ENCODE peak calls at places on chromosomes 5 and 9, in four cellular contexts. A, J, L and B are unnamed samples.

GRCh38 chr5:119360905-119361605 is 5.2 kb downstream of the TNFAIP8 start:
- DNase-seq in J (no peak), L (no peak), A (no peak), B (no peak)

GRCh38 chr9:71911908-71912325 is 478 bp downstream of the C9orf85 start:
- DNase-seq in J (no peak), A (no peak), L (no peak), B (no peak)

GRCh38 chr9:111316796-111317195 is 13.2 kb downstream of the OR2K2 start:
- DNase-seq in J (no peak), A (no peak), L (no peak), B (no peak)

GRCh38 chr9:135076143-135076875 is 11.2 kb upstream of the OLFM1 start:
- DNase-seq in L (no peak), J (no peak), A (no peak), B (no peak)

GRCh38 chr9:132238992-132239391 is 77.1 kb downstream of the NTNG2 start:
- DNase-seq in L (no peak), J (no peak), A (no peak), B (no peak)

GRCh38 chr5:78300464-78301045 is 6.1 kb upstream of the AP3B1 start:
- DNase-seq in J (no peak), A (no peak), L (peak; percentile 24), B (no peak)

GRCh38 chr9:110591526-110591925 is 12.0 kb upstream of the SVEP1 start:
- DNase-seq in J (no peak), L (no peak), A (no peak), B (no peak)

GRCh38 chr9:107732781-107733529 is 243.4 kb upstream of the KLF4 start:
- DNase-seq in A (no peak), J (peak; percentile 82), L (no peak), B (no peak)

GRCh38 chr5:175059687-175060194 is 335.4 kb downstream of the MSX2 start:
- DNase-seq in L (peak; percentile 92), J (peak; percentile 76), A (peak; percentile 76), B (no peak)

GRCh38 chr5:169895876-169896275 is 84.4 kb downstream of the INSYN2B start:
- DNase-seq in J (peak; percentile 49), L (no peak), A (no peak), B (no peak)

GRCh38 chr9:77977210-77977611 is 54.4 kb downstream of the GNAQ start:
- DNase-seq in L (peak; percentile 85), A (peak; percentile 16), J (peak; percentile 74), B (peak; percentile 15)

GRCh38 chr9:33429256-33430080 is 17.9 kb downstream of the AQP3 start:
- DNase-seq in A (no peak), J (no peak), L (no peak), B (no peak)

GRCh38 chr9:135219676-135220600 is 132.5 kb downstream of the OLFM1 start:
- DNase-seq in L (no peak), A (no peak), J (peak; percentile 23), B (no peak)

GRCh38 chr9:89877051-89878002 is 272.5 kb downstream of the GADD45G start:
- DNase-seq in J (no peak), A (no peak), L (no peak), B (no peak)

GRCh38 chr5:141521244-141521781 is 32.4 kb downstream of the PCDHGC5 start:
- DNase-seq in L (no peak), A (peak; percentile 74), J (no peak), B (no peak)

GRCh38 chr5:141522301-141522700 is 33.4 kb downstream of the PCDHGC5 start:
- DNase-seq in L (no peak), J (no peak), A (no peak), B (no peak)

GRCh38 chr5:141525659-141526058 is 36.8 kb downstream of the PCDHGC5 start:
- DNase-seq in J (no peak), L (no peak), A (no peak), B (no peak)

GRCh38 chr5:141524604-141525597 is 36.0 kb downstream of the PCDHGC5 start:
- DNase-seq in A (peak; percentile 92), L (peak; percentile 100), J (peak; percentile 86), B (peak; percentile 46)

GRCh38 chr5:141523991-141524390 is 35.1 kb downstream of the PCDHGC5 start:
- DNase-seq in L (no peak), J (no peak), A (no peak), B (no peak)
- H3K27ac ChIP-seq in L (no peak overlapping the region), J (peak overlapping the region; percentile 29), A (no peak overlapping the region), B (no peak overlapping the region)

GRCh38 chr5:5071554-5071953 is 68.6 kb upstream of the ADAMTS16 start:
- DNase-seq in J (no peak), L (no peak), A (no peak), B (no peak)

GRCh38 chr5:5065472-5065871 is 74.7 kb upstream of the ADAMTS16 start:
- DNase-seq in J (no peak), A (no peak), L (no peak), B (no peak)

GRCh38 chr5:5066276-5067186 is 73.6 kb upstream of the ADAMTS16 start:
- DNase-seq in L (no peak), J (no peak), A (no peak), B (no peak)

DNA sequence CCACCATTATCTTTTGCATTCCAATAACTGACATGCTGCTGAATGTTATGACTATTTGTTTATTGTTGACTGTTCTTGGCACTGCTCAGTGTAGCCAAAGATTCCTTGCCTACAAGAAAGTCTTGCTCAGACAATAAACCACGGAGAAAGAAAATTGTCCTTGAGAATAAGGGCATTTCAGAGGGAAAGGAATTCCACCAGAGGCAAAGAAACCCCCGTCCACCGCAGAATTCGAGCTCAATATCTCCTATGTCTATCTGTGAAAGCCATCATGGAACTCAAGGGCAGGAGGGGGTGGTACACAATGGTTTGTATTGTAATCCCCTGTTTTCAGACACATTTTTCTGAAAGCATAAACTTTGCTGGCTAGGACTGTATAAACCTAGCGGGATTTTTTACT is 70.3 kb upstream of the ADAMTS16 start:
- DNase-seq in J (no peak), L (no peak), A (no peak), B (no peak)
- H3K27ac ChIP-seq in J (no peak overlapping the region), L (no peak overlapping the region), A (no peak overlapping the region), B (no peak overlapping the region)

GRCh38 chr5:80600943-80601693 is 31.0 kb upstream of the ANKRD34B start:
- DNase-seq in J (no peak), A (no peak), L (no peak), B (no peak)
- H3K27ac ChIP-seq in J (no peak overlapping the region), A (no peak overlapping the region), L (no peak overlapping the region), B (no peak overlapping the region)

GRCh38 chr9:136576269-136576626 is 30.4 kb upstream of the NOTCH1 start:
- DNase-seq in J (peak; percentile 83), L (no peak), A (peak; percentile 66), B (no peak)
- H3K27ac ChIP-seq in J (no peak overlapping the region), L (no peak overlapping the region), A (peak overlapping the region; percentile 1), B (no peak overlapping the region)

DNA sequence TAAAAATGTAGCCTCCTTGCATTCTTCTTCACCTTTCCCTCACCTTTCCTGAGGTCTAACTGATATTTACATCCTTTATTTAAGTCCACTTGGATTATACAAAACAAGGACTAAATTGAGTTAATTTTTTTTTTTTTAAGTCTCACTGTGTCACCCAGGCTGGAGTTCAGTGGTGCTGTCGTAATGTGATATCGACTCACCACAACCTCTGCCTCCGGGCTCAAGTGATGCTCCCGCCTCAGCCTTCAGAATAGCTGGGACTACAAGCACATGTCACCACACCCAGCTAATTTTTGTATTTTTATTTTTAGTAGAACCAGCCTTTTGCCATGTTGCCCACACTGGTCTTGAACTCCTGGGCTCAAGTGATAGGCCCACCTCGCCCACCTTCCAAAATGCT is 195.3 kb downstream of the BNC2 start:
- DNase-seq in L (no peak), A (no peak), J (no peak), B (no peak)
- H3K27ac ChIP-seq in L (no peak overlapping the region), A (no peak overlapping the region), J (no peak overlapping the region), B (no peak overlapping the region)

DNA sequence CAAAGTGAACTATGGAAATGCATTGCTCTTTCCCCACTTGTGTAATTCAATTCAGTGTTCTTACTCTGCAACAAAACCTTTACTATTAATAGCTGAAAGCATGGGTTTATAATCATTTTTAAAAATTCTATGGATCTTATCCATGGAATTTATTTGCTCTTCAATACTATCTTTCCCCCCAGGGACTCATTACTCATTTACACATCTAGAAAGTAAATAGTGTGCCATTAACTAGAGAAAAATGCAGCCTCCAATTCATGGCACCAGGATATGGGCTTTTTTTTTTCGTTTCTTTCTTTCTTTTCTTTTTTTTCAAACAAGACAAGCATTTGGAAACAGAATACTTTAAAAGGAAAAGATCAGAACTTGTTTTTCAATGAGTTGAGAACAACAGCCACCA is 172.4 kb upstream of the ANKRD55 start:
- DNase-seq in A (no peak), J (no peak), L (no peak), B (no peak)
- H3K27ac ChIP-seq in A (no peak overlapping the region), J (no peak overlapping the region), L (no peak overlapping the region), B (no peak overlapping the region)

GRCh38 chr9:129798973-129799372 is 4.0 kb upstream of the TOR1B start:
- DNase-seq in J (no peak), A (no peak), L (no peak), B (no peak)

GRCh38 chr9:129803679-129804065 is 688 bp downstream of the TOR1B start:
- DNase-seq in A (no peak), L (no peak), J (no peak), B (no peak)

GRCh38 chr9:129806126-129806525 is 3.1 kb downstream of the TOR1B start:
- DNase-seq in J (no peak), A (no peak), L (no peak), B (no peak)

GRCh38 chr9:129801504-129801903 is 1.5 kb upstream of the TOR1B start:
- DNase-seq in A (no peak), J (no peak), L (peak; percentile 55), B (no peak)

GRCh38 chr9:129802833-129803678 is at the start of gene TOR1B:
- DNase-seq in L (peak; percentile 98), J (peak; percentile 96), A (peak; percentile 55), B (peak; percentile 92)
- H3K27ac ChIP-seq in L (peak within 1 kb of the TSS; percentile 34), J (no peak within 1 kb of the TSS), A (peak within 1 kb of the TSS; percentile 78), B (peak within 1 kb of the TSS; percentile 83)

GRCh38 chr9:124725068-124725452 is 46.1 kb downstream of the NR6A1 start:
- DNase-seq in A (no peak), L (no peak), J (no peak), B (no peak)
- H3K27ac ChIP-seq in A (no peak overlapping the region), L (peak overlapping the region; percentile 24), J (no peak overlapping the region), B (no peak overlapping the region)